ENCODE peak calls at places on chromosome 22, in four cellular contexts. X, G, L and Q are unnamed samples.

GRCh38 chr22:42270178-42270511 is 308 bp downstream of the TCF20 start:
- DNase-seq in X (no peak), G (no peak), L (no peak), Q (no peak)

GRCh38 chr22:43855431-43855830 is 6.9 kb downstream of the SULT4A1 start:
- DNase-seq in X (no peak), G (no peak), L (no peak), Q (no peak)

GRCh38 chr22:19875531-19876313 is 21.0 kb upstream of the GNB1L start:
- DNase-seq in X (peak), G (no peak), L (no peak), Q (no peak)

GRCh38 chr22:42425337-42425988 is 6.7 kb downstream of the NFAM1 start:
- DNase-seq in X (no peak), G (no peak), L (no peak), Q (no peak)

GRCh38 chr22:40518840-40519239 is 117.7 kb downstream of the MRTFA start:
- DNase-seq in X (no peak), G (no peak), L (no peak), Q (no peak)

GRCh38 chr22:23862103-23862502 is 4.4 kb downstream of the SLC2A11 start:
- DNase-seq in X (no peak), G (peak), L (no peak), Q (peak)

GRCh38 chr22:50244420-50245213 is at the start of gene TUBGCP6:
- DNase-seq in X (peak), G (peak), L (peak), Q (peak)

GRCh38 chr22:45972868-45973212 is 4.1 kb downstream of the WNT7B start:
- DNase-seq in X (no peak), G (peak), L (no peak), Q (no peak)

GRCh38 chr22:17943533-17944204 is 80.7 kb downstream of the MICAL3 start:
- DNase-seq in X (no peak), G (no peak), L (no peak), Q (no peak)

GRCh38 chr22:22948651-22949611 is 61.3 kb downstream of the IGLL5 start:
- DNase-seq in X (no peak), G (no peak), L (no peak), Q (no peak)

GRCh38 chr22:33328789-33329296 is 270.7 kb upstream of the SYN3 start:
- DNase-seq in X (no peak), G (no peak), L (no peak), Q (no peak)

GRCh38 chr22:49211176-49211575 is 616.5 kb downstream of the BRD1 start:
- DNase-seq in X (peak), G (no peak), L (no peak), Q (no peak)

GRCh38 chr22:29093980-29094379 is 21.1 kb downstream of the KREMEN1 start:
- DNase-seq in X (no peak), G (no peak), L (no peak), Q (no peak)

GRCh38 chr22:44663256-44663999 is 38.6 kb upstream of the PRR5 start:
- DNase-seq in X (no peak), G (no peak), L (no peak), Q (no peak)

GRCh38 chr22:43272301-43272700 is 70.9 kb downstream of the SCUBE1 start:
- DNase-seq in X (no peak), G (no peak), L (no peak), Q (no peak)

GRCh38 chr22:19525116-19525660 is 978 bp upstream of the CLDN5 start:
- DNase-seq in X (no peak), G (no peak), L (no peak), Q (no peak)

GRCh38 chr22:30541979-30542810 is 4.3 kb downstream of the SEC14L6 start:
- DNase-seq in X (no peak), G (no peak), L (no peak), Q (no peak)

GRCh38 chr22:30546616-30547015 is at the start of gene SEC14L6:
- DNase-seq in X (no peak), G (no peak), L (no peak), Q (no peak)

GRCh38 chr22:30547188-30547587 is 647 bp upstream of the SEC14L6 start:
- DNase-seq in X (no peak), G (no peak), L (no peak), Q (no peak)

GRCh38 chr22:30539368-30539767 is 7.2 kb downstream of the SEC14L6 start:
- DNase-seq in X (no peak), G (no peak), L (no peak), Q (no peak)

DNA sequence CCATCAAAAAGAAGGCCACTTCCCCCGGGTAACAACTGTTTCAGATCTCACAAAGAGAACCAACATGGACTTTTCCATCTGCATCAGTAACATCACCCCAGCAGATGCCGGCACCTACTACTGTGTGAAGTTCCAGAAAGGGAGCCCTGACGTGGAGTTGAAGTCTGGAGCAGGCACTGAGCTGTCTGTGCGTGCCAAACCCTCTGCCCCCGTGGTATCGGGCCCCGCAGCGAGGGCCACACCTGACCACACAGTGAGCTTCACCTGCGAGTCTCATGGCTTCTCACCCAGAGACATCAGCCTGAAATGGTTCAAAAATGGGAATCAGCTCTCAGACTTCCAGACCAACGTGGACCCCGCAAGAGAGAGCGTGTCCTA is 3.7 kb downstream of the SEC14L6 start:
- DNase-seq in X (no peak), G (no peak), L (no peak), Q (no peak)
- H3K4me3 ChIP-seq in X (no peak), G (no peak), L (no peak), Q (no peak)

GRCh38 chr22:36900880-36901279 is 12.5 kb upstream of the CSF2RB start:
- DNase-seq in X (no peak), G (no peak), L (no peak), Q (no peak)
- H3K4me3 ChIP-seq in X (no peak), G (no peak), L (no peak), Q (no peak)

DNA sequence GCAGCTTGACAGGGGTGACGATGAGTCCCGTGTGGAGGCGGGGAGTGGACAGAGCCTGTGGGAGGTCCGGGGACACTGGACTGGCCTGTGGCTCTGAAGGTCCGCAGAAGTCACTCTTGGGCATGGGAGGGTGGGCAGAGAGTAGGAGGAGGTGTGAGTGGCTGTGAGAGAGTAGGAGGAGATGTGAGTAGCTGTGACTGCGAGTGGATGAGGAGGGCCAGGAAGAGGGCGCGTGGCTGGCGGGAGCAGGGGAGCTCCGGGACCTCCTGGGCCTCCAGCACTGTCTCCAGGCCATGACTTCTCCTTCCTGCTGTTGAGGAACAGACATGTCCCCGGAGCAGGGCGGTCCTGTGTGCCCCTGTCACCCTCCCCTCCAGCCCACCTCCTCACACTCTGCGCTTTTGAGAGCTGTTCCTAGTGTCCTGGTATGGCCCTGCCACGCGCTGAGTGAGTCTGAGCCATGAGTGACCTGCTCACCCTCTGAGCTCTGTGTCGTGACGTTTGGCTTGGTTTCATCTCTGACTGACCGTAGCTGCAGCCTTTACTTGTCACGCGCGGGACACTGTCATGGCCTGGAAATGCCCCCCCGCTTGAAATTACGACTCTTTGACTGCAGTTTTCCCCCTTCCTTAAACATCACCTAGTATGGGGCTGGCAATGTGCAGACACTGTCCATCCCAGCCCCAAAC is 391.5 kb downstream of the TBC1D22A start:
- DNase-seq in X (no peak), G (no peak), L (no peak), Q (no peak)
- H3K4me3 ChIP-seq in X (no peak), G (no peak), L (no peak), Q (no peak)

GRCh38 chr22:37501610-37502341 is 15.6 kb upstream of the MFNG start:
- DNase-seq in X (no peak), G (no peak), L (no peak), Q (no peak)
- H3K4me3 ChIP-seq in X (no peak), G (no peak), L (no peak), Q (no peak)

GRCh38 chr22:28048529-28048928 is 129.5 kb upstream of the PITPNB start:
- DNase-seq in X (no peak), G (no peak), L (no peak), Q (no peak)
- H3K4me3 ChIP-seq in X (no peak), G (no peak), L (no peak), Q (no peak)

DNA sequence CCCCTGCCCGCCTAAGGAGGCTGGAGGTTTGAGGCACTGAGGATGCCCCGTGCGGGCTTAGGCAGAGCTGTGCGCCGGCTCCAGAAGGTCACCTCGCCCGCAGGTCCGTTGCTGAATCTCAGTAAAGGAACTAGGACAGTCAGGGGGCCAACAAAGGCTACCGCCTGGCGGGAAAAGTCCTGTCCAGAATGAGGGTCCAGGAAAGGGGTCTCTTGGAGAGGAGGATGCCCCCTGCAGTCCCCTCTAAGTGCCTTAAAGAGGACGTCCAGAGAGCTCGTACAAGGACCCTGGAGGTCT is 549 bp downstream of the PVALB start:
- DNase-seq in X (no peak), G (no peak), L (no peak), Q (no peak)
- H3K4me3 ChIP-seq in X (no peak), G (no peak), L (no peak), Q (no peak)

GRCh38 chr22:38727530-38728451 is 22.0 kb downstream of the GTPBP1 start:
- DNase-seq in X (no peak), G (no peak), L (no peak), Q (no peak)
- H3K4me3 ChIP-seq in X (no peak), G (no peak), L (no peak), Q (no peak)